ENCODE peak calls at places on chromosomes 16 and 17, in five cellular contexts. One of them, this sample, is unnamed.

GRCh38 chr17:41800601-41801373 is 11.0 kb downstream of the P3H4 start:
- DNase-seq in sigmoid colon: peak; percentile 74
- DNase-seq in PC-3: peak; percentile 94
- DNase-seq in cardiac fibroblast: peak; percentile 58
- DNase-seq in AG04449: no peak
- DNase-seq in this sample: peak; percentile 100

GRCh38 chr16:27298132-27298531 is 15.6 kb upstream of the IL4R start:
- DNase-seq in AG04449: no peak
- DNase-seq in PC-3: no peak
- DNase-seq in sigmoid colon: no peak
- DNase-seq in cardiac fibroblast: no peak
- DNase-seq in this sample: no peak

GRCh38 chr16:80158766-80159165 is 382.0 kb upstream of the DYNLRB2 start:
- DNase-seq in sigmoid colon: no peak
- DNase-seq in AG04449: no peak
- DNase-seq in cardiac fibroblast: no peak
- DNase-seq in PC-3: peak; percentile 4
- DNase-seq in this sample: peak; percentile 91

GRCh38 chr16:64977211-64977920 is 144.5 kb downstream of the CDH11 start:
- DNase-seq in PC-3: no peak
- DNase-seq in sigmoid colon: no peak
- DNase-seq in AG04449: no peak
- DNase-seq in cardiac fibroblast: no peak
- DNase-seq in this sample: no peak

GRCh38 chr17:73013816-73014663 is 78.4 kb downstream of the SLC39A11 start:
- DNase-seq in PC-3: peak; percentile 57
- DNase-seq in AG04449: peak; percentile 40
- DNase-seq in cardiac fibroblast: peak; percentile 12
- DNase-seq in sigmoid colon: no peak
- DNase-seq in this sample: no peak

GRCh38 chr17:64343833-64344637 is 46.6 kb downstream of the PECAM1 start:
- DNase-seq in PC-3: peak; percentile 91
- DNase-seq in cardiac fibroblast: peak; percentile 98
- DNase-seq in sigmoid colon: peak; percentile 79
- DNase-seq in AG04449: peak; percentile 24
- DNase-seq in this sample: peak; percentile 52

GRCh38 chr17:73430848-73431247 is 119.0 kb upstream of the CDC42EP4 start:
- DNase-seq in cardiac fibroblast: peak; percentile 10
- DNase-seq in sigmoid colon: no peak
- DNase-seq in AG04449: no peak
- DNase-seq in PC-3: peak; percentile 50
- DNase-seq in this sample: no peak

GRCh38 chr17:42409467-42410351 is 13.3 kb downstream of the CAVIN1 start:
- DNase-seq in cardiac fibroblast: peak; percentile 95
- DNase-seq in AG04449: no peak
- DNase-seq in sigmoid colon: peak; percentile 94
- DNase-seq in PC-3: no peak
- DNase-seq in this sample: peak; percentile 94

GRCh38 chr17:48728232-48729231 is at the start of gene HOXB13:
- DNase-seq in PC-3: peak; percentile 94
- DNase-seq in sigmoid colon: peak; percentile 82
- DNase-seq in cardiac fibroblast: peak; percentile 29
- DNase-seq in AG04449: no peak
- DNase-seq in this sample: no peak

GRCh38 chr16:74451951-74452758 is 30.9 kb upstream of the CLEC18B start:
- DNase-seq in AG04449: no peak
- DNase-seq in sigmoid colon: no peak
- DNase-seq in PC-3: no peak
- DNase-seq in cardiac fibroblast: no peak
- DNase-seq in this sample: no peak

GRCh38 chr17:56752263-56752662 is 81.5 kb downstream of the C17orf67 start:
- DNase-seq in cardiac fibroblast: no peak
- DNase-seq in AG04449: no peak
- DNase-seq in sigmoid colon: no peak
- DNase-seq in PC-3: no peak
- DNase-seq in this sample: peak; percentile 43

GRCh38 chr17:50428831-50429424 is 2.9 kb downstream of the ACSF2 start:
- DNase-seq in sigmoid colon: no peak
- DNase-seq in AG04449: no peak
- DNase-seq in PC-3: no peak
- DNase-seq in cardiac fibroblast: no peak
- DNase-seq in this sample: peak; percentile 98

GRCh38 chr16:67244387-67245188 is 2.7 kb downstream of the FHOD1 start:
- DNase-seq in cardiac fibroblast: peak; percentile 87
- DNase-seq in PC-3: peak; percentile 91
- DNase-seq in AG04449: peak; percentile 58
- DNase-seq in sigmoid colon: peak; percentile 83
- DNase-seq in this sample: peak; percentile 91

GRCh38 chr16:50884066-50884860 is 142.4 kb downstream of the CYLD start:
- DNase-seq in PC-3: peak; percentile 48
- DNase-seq in cardiac fibroblast: no peak
- DNase-seq in AG04449: no peak
- DNase-seq in sigmoid colon: no peak
- DNase-seq in this sample: no peak

GRCh38 chr17:38713456-38713855 is 8.4 kb downstream of the MLLT6 start:
- DNase-seq in cardiac fibroblast: no peak
- DNase-seq in AG04449: no peak
- DNase-seq in sigmoid colon: no peak
- DNase-seq in PC-3: no peak
- DNase-seq in this sample: no peak

GRCh38 chr17:76019830-76020467 is 7.2 kb downstream of the EVPL start:
- DNase-seq in sigmoid colon: no peak
- DNase-seq in cardiac fibroblast: no peak
- DNase-seq in AG04449: no peak
- DNase-seq in PC-3: no peak
- DNase-seq in this sample: no peak

GRCh38 chr16:85221081-85221809 is 109.0 kb upstream of the CIBAR2 start:
- DNase-seq in cardiac fibroblast: no peak
- DNase-seq in PC-3: no peak
- DNase-seq in sigmoid colon: no peak
- DNase-seq in AG04449: no peak
- DNase-seq in this sample: no peak

GRCh38 chr17:12898110-12898509 is 108.8 kb downstream of the ARHGAP44 start:
- DNase-seq in AG04449: no peak
- DNase-seq in cardiac fibroblast: no peak
- DNase-seq in PC-3: no peak
- DNase-seq in sigmoid colon: no peak
- DNase-seq in this sample: no peak

GRCh38 chr17:77184474-77184873 is 43.7 kb downstream of the SEC14L1 start:
- DNase-seq in AG04449: no peak
- DNase-seq in cardiac fibroblast: no peak
- DNase-seq in PC-3: no peak
- DNase-seq in sigmoid colon: no peak
- DNase-seq in this sample: peak; percentile 45

GRCh38 chr16:50296807-50297206 is 30.5 kb downstream of the ADCY7 start:
- DNase-seq in sigmoid colon: peak; percentile 32
- DNase-seq in cardiac fibroblast: no peak
- DNase-seq in AG04449: no peak
- DNase-seq in PC-3: peak; percentile 13
- DNase-seq in this sample: no peak

GRCh38 chr16:200388-200787 is 20.1 kb downstream of the HBQ1 start:
- DNase-seq in AG04449: peak; percentile 44
- DNase-seq in sigmoid colon: no peak
- DNase-seq in cardiac fibroblast: peak; percentile 41
- DNase-seq in PC-3: peak; percentile 16
- DNase-seq in this sample: peak; percentile 71

GRCh38 chr16:56559109-56559508 is 5.8 kb upstream of the MT4 start:
- DNase-seq in PC-3: no peak
- DNase-seq in cardiac fibroblast: no peak
- DNase-seq in AG04449: no peak
- DNase-seq in sigmoid colon: no peak
- DNase-seq in this sample: no peak

GRCh38 chr16:87601322-87602004 is 845 bp upstream of the JPH3 start:
- DNase-seq in PC-3: no peak
- DNase-seq in AG04449: no peak
- DNase-seq in cardiac fibroblast: no peak
- DNase-seq in sigmoid colon: no peak
- DNase-seq in this sample: no peak

GRCh38 chr17:80169784-80170500 is at the start of gene CARD14:
- DNase-seq in sigmoid colon: no peak
- DNase-seq in cardiac fibroblast: no peak
- DNase-seq in AG04449: no peak
- DNase-seq in PC-3: peak; percentile 91
- DNase-seq in this sample: peak; percentile 95

GRCh38 chr17:27545562-27546229 is 85.3 kb upstream of the LGALS9 start:
- DNase-seq in cardiac fibroblast: no peak
- DNase-seq in PC-3: no peak
- DNase-seq in AG04449: no peak
- DNase-seq in sigmoid colon: no peak
- DNase-seq in this sample: no peak

GRCh38 chr16:83160609-83161008 is 533.8 kb downstream of the CDH13 start:
- DNase-seq in cardiac fibroblast: no peak
- DNase-seq in sigmoid colon: no peak
- DNase-seq in PC-3: no peak
- DNase-seq in AG04449: no peak
- DNase-seq in this sample: no peak

GRCh38 chr16:49890876-49891275 is 35.0 kb upstream of the ZNF423 start:
- DNase-seq in AG04449: no peak
- DNase-seq in cardiac fibroblast: peak; percentile 19
- DNase-seq in sigmoid colon: no peak
- DNase-seq in PC-3: no peak
- DNase-seq in this sample: no peak

GRCh38 chr17:385836-386144 is 33.2 kb upstream of the RPH3AL start:
- DNase-seq in AG04449: no peak
- DNase-seq in sigmoid colon: no peak
- DNase-seq in cardiac fibroblast: no peak
- DNase-seq in PC-3: no peak
- DNase-seq in this sample: no peak

GRCh38 chr17:58391302-58391984 is 25.9 kb downstream of the RNF43 start:
- DNase-seq in AG04449: no peak
- DNase-seq in sigmoid colon: no peak
- DNase-seq in PC-3: peak; percentile 99
- DNase-seq in cardiac fibroblast: peak; percentile 67
- DNase-seq in this sample: peak; percentile 95

DNA sequence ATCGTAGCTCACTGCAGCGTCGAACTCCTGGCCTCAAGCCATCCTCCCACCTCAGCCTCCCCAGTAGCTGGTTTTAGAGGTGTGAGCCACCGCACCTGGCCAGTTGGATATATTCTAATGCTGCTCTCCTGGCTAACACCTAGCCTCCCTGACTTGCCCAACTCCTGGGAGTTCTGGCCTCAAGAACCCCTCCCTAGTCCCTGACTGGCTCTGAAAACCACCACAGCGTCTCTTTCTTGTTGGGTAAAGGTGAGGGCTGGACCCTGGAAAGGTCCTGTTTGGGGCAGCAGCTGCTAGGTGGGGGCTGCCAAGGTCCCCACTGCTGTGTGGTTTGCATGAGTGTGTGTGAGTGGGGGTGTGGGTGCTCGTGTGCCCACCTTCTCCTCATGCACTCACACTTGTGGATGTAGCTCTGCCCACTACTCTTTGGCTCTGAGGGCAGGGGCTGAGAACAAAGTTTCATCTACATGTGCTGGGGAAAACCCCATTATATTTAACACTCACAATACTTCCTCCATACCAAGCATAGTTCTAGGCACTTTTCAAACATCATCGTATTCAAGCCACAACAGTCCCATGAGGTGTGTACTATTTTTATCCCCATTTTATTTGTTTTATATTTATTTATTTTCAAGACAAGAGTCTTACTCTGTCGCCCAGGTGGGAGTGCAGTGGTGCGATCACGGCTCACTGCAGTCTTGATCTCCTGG is 7.1 kb upstream of the SPNS3 start:
- DNase-seq in PC-3: no peak
- DNase-seq in AG04449: no peak
- DNase-seq in sigmoid colon: no peak
- DNase-seq in cardiac fibroblast: no peak
- DNase-seq in this sample: no peak
- H3K4me3 ChIP-seq in PC-3: no peak overlapping the region
- H3K4me3 ChIP-seq in AG04449: no peak overlapping the region
- H3K4me3 ChIP-seq in sigmoid colon: no peak overlapping the region
- H3K4me3 ChIP-seq in cardiac fibroblast: no peak overlapping the region
- H3K4me3 ChIP-seq in this sample: no peak overlapping the region

GRCh38 chr17:78840780-78841611 is at the start of gene USP36:
- DNase-seq in cardiac fibroblast: peak; percentile 100
- DNase-seq in AG04449: peak; percentile 91
- DNase-seq in PC-3: peak; percentile 100
- DNase-seq in sigmoid colon: peak; percentile 100
- DNase-seq in this sample: peak; percentile 100
- TF ChIP-seq CTCF in cardiac fibroblast: no peak
- TF ChIP-seq CTCF in AG04449: no peak
- TF ChIP-seq CTCF in PC-3: no peak
- TF ChIP-seq CTCF in sigmoid colon: no peak
- TF ChIP-seq CTCF in this sample: no peak

GRCh38 chr17:70134777-70135176 is 34.6 kb upstream of the KCNJ2 start:
- DNase-seq in cardiac fibroblast: no peak
- DNase-seq in PC-3: no peak
- DNase-seq in AG04449: no peak
- DNase-seq in sigmoid colon: no peak
- DNase-seq in this sample: no peak

GRCh38 chr17:70136131-70136530 is 33.2 kb upstream of the KCNJ2 start:
- DNase-seq in sigmoid colon: no peak
- DNase-seq in AG04449: no peak
- DNase-seq in PC-3: peak; percentile 17
- DNase-seq in cardiac fibroblast: no peak
- DNase-seq in this sample: peak; percentile 41

GRCh38 chr17:70139449-70139993 is 29.8 kb upstream of the KCNJ2 start:
- DNase-seq in cardiac fibroblast: no peak
- DNase-seq in AG04449: no peak
- DNase-seq in sigmoid colon: no peak
- DNase-seq in PC-3: no peak
- DNase-seq in this sample: no peak

GRCh38 chr17:70138309-70138865 is 30.9 kb upstream of the KCNJ2 start:
- DNase-seq in cardiac fibroblast: peak; percentile 7
- DNase-seq in AG04449: no peak
- DNase-seq in PC-3: no peak
- DNase-seq in sigmoid colon: no peak
- DNase-seq in this sample: no peak

DNA sequence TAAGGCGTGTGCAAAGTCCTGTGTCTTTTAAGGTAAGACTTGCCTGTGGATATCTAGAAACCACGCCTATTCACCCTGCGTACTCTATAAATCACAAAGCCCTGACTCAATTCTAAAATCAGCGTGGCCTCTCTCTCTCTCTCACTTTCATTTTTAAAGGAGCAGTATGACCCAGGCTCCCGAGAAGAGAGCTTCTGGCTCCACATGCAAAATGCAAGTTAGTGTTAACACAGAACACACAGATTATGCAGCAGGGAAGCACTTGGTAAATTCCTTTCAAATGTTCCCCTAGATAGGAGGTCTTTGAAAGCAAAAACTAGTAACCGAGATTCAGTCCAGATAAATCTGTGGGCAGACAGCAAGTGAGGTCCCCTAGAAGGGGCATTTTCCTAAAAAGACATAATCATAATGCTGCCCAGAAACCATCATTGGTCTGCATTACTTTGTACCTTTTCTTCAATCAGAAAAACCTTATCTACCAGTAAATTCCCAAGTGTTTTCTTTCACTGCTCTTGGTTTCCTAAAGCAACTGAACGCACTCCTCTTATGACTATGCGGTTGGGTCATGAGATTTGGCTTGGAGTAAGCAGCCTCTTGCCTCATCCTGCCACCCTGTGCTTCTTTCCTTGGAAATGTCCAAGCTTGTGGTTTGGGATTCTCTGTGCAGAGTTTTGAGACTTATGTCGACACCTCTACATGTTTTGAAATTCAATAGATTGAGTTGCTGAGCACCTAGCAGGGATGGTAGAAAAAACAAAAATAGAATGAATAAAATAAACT is 31.7 kb upstream of the KCNJ2 start:
- DNase-seq in AG04449: peak; percentile 23
- DNase-seq in PC-3: peak; percentile 89
- DNase-seq in sigmoid colon: peak; percentile 86
- DNase-seq in cardiac fibroblast: peak; percentile 94
- DNase-seq in this sample: peak; percentile 92
- H3K4me3 ChIP-seq in AG04449: no peak overlapping the region
- H3K4me3 ChIP-seq in PC-3: peak overlapping the region; percentile 67
- H3K4me3 ChIP-seq in sigmoid colon: peak overlapping the region; percentile 43
- H3K4me3 ChIP-seq in cardiac fibroblast: peak overlapping the region; percentile 34
- H3K4me3 ChIP-seq in this sample: peak overlapping the region; percentile 37

GRCh38 chr17:1716076-1716911 is 6.1 kb upstream of the TLCD2 start:
- DNase-seq in AG04449: peak; percentile 99
- DNase-seq in PC-3: peak; percentile 99
- DNase-seq in cardiac fibroblast: peak; percentile 100
- DNase-seq in sigmoid colon: peak; percentile 100
- DNase-seq in this sample: peak; percentile 100
- TF ChIP-seq CTCF in AG04449: peak; percentile 31
- TF ChIP-seq CTCF in PC-3: no peak
- TF ChIP-seq CTCF in cardiac fibroblast: peak; percentile 17
- TF ChIP-seq CTCF in sigmoid colon: no peak
- TF ChIP-seq CTCF in this sample: peak; percentile 35